ENCODE peak calls at places on chromosomes 1 and 21, in eight cellular contexts. One of them, this sample, is unnamed.

GRCh38 chr21:39430954-39431353 is 14.6 kb downstream of the LCA5L start:
- DNase-seq in stimulated activated CD4-positive, alpha-beta T cell treated with anti-CD3 and anti-CD28 coated beads, TNF-alpha, amount 100 ng/mL, for 4 hours: no peak
- DNase-seq in activated CD4-positive, alpha-beta T cell treated with anti-CD3 and anti-CD28 coated beads for 4 hours: no peak
- DNase-seq in activated effector memory CD4-positive, alpha-beta T cell treated with Interleukin-2 at 50 U/mL for 16 hours: no peak
- DNase-seq in A549: no peak
- DNase-seq in SW480: no peak
- DNase-seq in stimulated activated CD8-positive, alpha-beta memory T cell treated with anti-CD3 and anti-CD28 coated beads, Interleukin-15, amount 100 ng/mL, for 48 hours: no peak
- DNase-seq in skeletal muscle cell: no peak
- DNase-seq in this sample: no peak

GRCh38 chr1:66576645-66577044 is 42.7 kb downstream of the SGIP1 start:
- DNase-seq in stimulated activated CD4-positive, alpha-beta T cell treated with anti-CD3 and anti-CD28 coated beads, TNF-alpha, amount 100 ng/mL, for 4 hours: no peak
- DNase-seq in activated CD4-positive, alpha-beta T cell treated with anti-CD3 and anti-CD28 coated beads for 4 hours: no peak
- DNase-seq in activated effector memory CD4-positive, alpha-beta T cell treated with Interleukin-2 at 50 U/mL for 16 hours: no peak
- DNase-seq in A549: no peak
- DNase-seq in SW480: no peak
- DNase-seq in stimulated activated CD8-positive, alpha-beta memory T cell treated with anti-CD3 and anti-CD28 coated beads, Interleukin-15, amount 100 ng/mL, for 48 hours: no peak
- DNase-seq in skeletal muscle cell: no peak
- DNase-seq in this sample: no peak

GRCh38 chr1:178273707-178274410 is 180.0 kb downstream of the RASAL2 start:
- DNase-seq in stimulated activated CD4-positive, alpha-beta T cell treated with anti-CD3 and anti-CD28 coated beads, TNF-alpha, amount 100 ng/mL, for 4 hours: no peak
- DNase-seq in activated CD4-positive, alpha-beta T cell treated with anti-CD3 and anti-CD28 coated beads for 4 hours: no peak
- DNase-seq in activated effector memory CD4-positive, alpha-beta T cell treated with Interleukin-2 at 50 U/mL for 16 hours: no peak
- DNase-seq in A549: no peak
- DNase-seq in SW480: no peak
- DNase-seq in stimulated activated CD8-positive, alpha-beta memory T cell treated with anti-CD3 and anti-CD28 coated beads, Interleukin-15, amount 100 ng/mL, for 48 hours: no peak
- DNase-seq in skeletal muscle cell: no peak
- DNase-seq in this sample: no peak

GRCh38 chr1:25486602-25487001 is 55.9 kb downstream of the MACO1 start:
- DNase-seq in stimulated activated CD4-positive, alpha-beta T cell treated with anti-CD3 and anti-CD28 coated beads, TNF-alpha, amount 100 ng/mL, for 4 hours: no peak
- DNase-seq in activated CD4-positive, alpha-beta T cell treated with anti-CD3 and anti-CD28 coated beads for 4 hours: no peak
- DNase-seq in activated effector memory CD4-positive, alpha-beta T cell treated with Interleukin-2 at 50 U/mL for 16 hours: no peak
- DNase-seq in A549: no peak
- DNase-seq in SW480: no peak
- DNase-seq in stimulated activated CD8-positive, alpha-beta memory T cell treated with anti-CD3 and anti-CD28 coated beads, Interleukin-15, amount 100 ng/mL, for 48 hours: no peak
- DNase-seq in skeletal muscle cell: no peak
- DNase-seq in this sample: peak

GRCh38 chr1:11629184-11629583 is 25.0 kb downstream of the FBXO2 start:
- DNase-seq in stimulated activated CD4-positive, alpha-beta T cell treated with anti-CD3 and anti-CD28 coated beads, TNF-alpha, amount 100 ng/mL, for 4 hours: no peak
- DNase-seq in activated CD4-positive, alpha-beta T cell treated with anti-CD3 and anti-CD28 coated beads for 4 hours: no peak
- DNase-seq in activated effector memory CD4-positive, alpha-beta T cell treated with Interleukin-2 at 50 U/mL for 16 hours: no peak
- DNase-seq in A549: no peak
- DNase-seq in SW480: no peak
- DNase-seq in stimulated activated CD8-positive, alpha-beta memory T cell treated with anti-CD3 and anti-CD28 coated beads, Interleukin-15, amount 100 ng/mL, for 48 hours: no peak
- DNase-seq in skeletal muscle cell: no peak
- DNase-seq in this sample: no peak

GRCh38 chr1:53176452-53177344 is 19.9 kb upstream of the CPT2 start:
- DNase-seq in stimulated activated CD4-positive, alpha-beta T cell treated with anti-CD3 and anti-CD28 coated beads, TNF-alpha, amount 100 ng/mL, for 4 hours: no peak
- DNase-seq in activated CD4-positive, alpha-beta T cell treated with anti-CD3 and anti-CD28 coated beads for 4 hours: no peak
- DNase-seq in activated effector memory CD4-positive, alpha-beta T cell treated with Interleukin-2 at 50 U/mL for 16 hours: no peak
- DNase-seq in A549: no peak
- DNase-seq in SW480: no peak
- DNase-seq in stimulated activated CD8-positive, alpha-beta memory T cell treated with anti-CD3 and anti-CD28 coated beads, Interleukin-15, amount 100 ng/mL, for 48 hours: no peak
- DNase-seq in skeletal muscle cell: no peak
- DNase-seq in this sample: no peak

GRCh38 chr1:163035791-163036249 is 33.3 kb upstream of the RGS4 start:
- DNase-seq in stimulated activated CD4-positive, alpha-beta T cell treated with anti-CD3 and anti-CD28 coated beads, TNF-alpha, amount 100 ng/mL, for 4 hours: no peak
- DNase-seq in activated CD4-positive, alpha-beta T cell treated with anti-CD3 and anti-CD28 coated beads for 4 hours: no peak
- DNase-seq in activated effector memory CD4-positive, alpha-beta T cell treated with Interleukin-2 at 50 U/mL for 16 hours: no peak
- DNase-seq in A549: no peak
- DNase-seq in SW480: peak
- DNase-seq in stimulated activated CD8-positive, alpha-beta memory T cell treated with anti-CD3 and anti-CD28 coated beads, Interleukin-15, amount 100 ng/mL, for 48 hours: no peak
- DNase-seq in skeletal muscle cell: peak
- DNase-seq in this sample: no peak

GRCh38 chr1:52365746-52366516 is at the start of gene CC2D1B:
- DNase-seq in stimulated activated CD4-positive, alpha-beta T cell treated with anti-CD3 and anti-CD28 coated beads, TNF-alpha, amount 100 ng/mL, for 4 hours: peak
- DNase-seq in activated CD4-positive, alpha-beta T cell treated with anti-CD3 and anti-CD28 coated beads for 4 hours: peak
- DNase-seq in activated effector memory CD4-positive, alpha-beta T cell treated with Interleukin-2 at 50 U/mL for 16 hours: peak
- DNase-seq in A549: peak
- DNase-seq in SW480: peak
- DNase-seq in stimulated activated CD8-positive, alpha-beta memory T cell treated with anti-CD3 and anti-CD28 coated beads, Interleukin-15, amount 100 ng/mL, for 48 hours: peak
- DNase-seq in skeletal muscle cell: peak
- DNase-seq in this sample: peak

GRCh38 chr21:34526618-34527290 is 14.7 kb upstream of the KCNE1 start:
- DNase-seq in stimulated activated CD4-positive, alpha-beta T cell treated with anti-CD3 and anti-CD28 coated beads, TNF-alpha, amount 100 ng/mL, for 4 hours: peak
- DNase-seq in activated CD4-positive, alpha-beta T cell treated with anti-CD3 and anti-CD28 coated beads for 4 hours: peak
- DNase-seq in activated effector memory CD4-positive, alpha-beta T cell treated with Interleukin-2 at 50 U/mL for 16 hours: no peak
- DNase-seq in A549: peak
- DNase-seq in SW480: peak
- DNase-seq in stimulated activated CD8-positive, alpha-beta memory T cell treated with anti-CD3 and anti-CD28 coated beads, Interleukin-15, amount 100 ng/mL, for 48 hours: no peak
- DNase-seq in skeletal muscle cell: peak
- DNase-seq in this sample: no peak